ENCODE peak calls at places on chromosomes 6 and 20, in six cellular contexts. R is naive thymus-derived CD8-positive, alpha-beta T cell; N is progenitor cell of endocrine pancreas; U is mesendoderm; D is posterior cingulate gyrus; C is left lobe of liver. T is an unnamed sample.

GRCh38 chr6:49541210-49541724 is 9.2 kb upstream of the C6orf141 start:
- DNase-seq in R (no peak), N (no peak), U (peak), D (no peak), C (no peak), T (no peak)

GRCh38 chr6:47700051-47700450 is 1.7 kb downstream of the ADGRF4 start:
- DNase-seq in R (no peak), N (no peak), U (peak), D (peak), C (no peak), T (no peak)

GRCh38 chr6:157868835-157869234 is 45.8 kb downstream of the SNX9 start:
- DNase-seq in R (no peak), N (no peak), U (no peak), D (no peak), C (no peak), T (no peak)

GRCh38 chr6:17930321-17930993 is 57.0 kb downstream of the KIF13A start:
- DNase-seq in R (no peak), N (no peak), U (no peak), D (no peak), C (no peak), T (no peak)

GRCh38 chr20:63361507-63362425 is 617 bp upstream of the CHRNA4 start:
- DNase-seq in R (no peak), N (no peak), U (no peak), D (no peak), C (no peak), T (no peak)

GRCh38 chr6:44564906-44565524 is 177.5 kb downstream of the CDC5L start:
- DNase-seq in R (no peak), N (no peak), U (no peak), D (no peak), C (no peak), T (no peak)

GRCh38 chr20:1437222-1437904 is 29.3 kb downstream of the NSFL1C start:
- DNase-seq in R (peak), N (peak), U (peak), D (peak), C (peak), T (peak)

GRCh38 chr20:56003111-56003800 is 2.1 kb downstream of the CBLN4 start:
- DNase-seq in R (no peak), N (no peak), U (peak), D (no peak), C (no peak), T (no peak)

GRCh38 chr20:33798444-33798843 is 12.7 kb upstream of the CHMP4B start:
- DNase-seq in R (no peak), N (no peak), U (no peak), D (no peak), C (no peak), T (no peak)

GRCh38 chr6:157034433-157035230 is 257.5 kb downstream of the ARID1B start:
- DNase-seq in R (peak), N (no peak), U (peak), D (no peak), C (no peak), T (no peak)

GRCh38 chr20:40630723-40631631 is 58.1 kb downstream of the MAFB start:
- DNase-seq in R (no peak), N (no peak), U (no peak), D (no peak), C (no peak), T (no peak)

GRCh38 chr20:25226433-25227316 is 21.2 kb upstream of the PYGB start:
- DNase-seq in R (no peak), N (no peak), U (no peak), D (no peak), C (peak), T (no peak)

GRCh38 chr6:111552241-111552744 is 53.4 kb downstream of the TRAF3IP2 start:
- DNase-seq in R (no peak), N (peak), U (peak), D (peak), C (no peak), T (no peak)

GRCh38 chr6:35754452-35755321 is 17.9 kb downstream of the ARMC12 start:
- DNase-seq in R (no peak), N (no peak), U (no peak), D (no peak), C (no peak), T (no peak)

GRCh38 chr6:22682979-22683378 is 113.6 kb downstream of the HDGFL1 start:
- DNase-seq in R (no peak), N (no peak), U (no peak), D (no peak), C (no peak), T (no peak)

GRCh38 chr20:50540620-50541605 is 30.7 kb downstream of the PTPN1 start:
- DNase-seq in R (no peak), N (no peak), U (peak), D (no peak), C (no peak), T (no peak)

GRCh38 chr20:38060536-38060935 is 27.0 kb downstream of the RPRD1B start:
- DNase-seq in R (no peak), N (no peak), U (peak), D (no peak), C (no peak), T (no peak)

GRCh38 chr6:113377362-113377942 is 479.7 kb upstream of the MARCKS start:
- DNase-seq in R (no peak), N (no peak), U (no peak), D (no peak), C (no peak), T (no peak)

GRCh38 chr6:133774356-133774755 is 114.6 kb upstream of the TCF21 start:
- DNase-seq in R (no peak), N (no peak), U (no peak), D (no peak), C (no peak), T (no peak)

GRCh38 chr20:4730782-4731181 is 9.1 kb downstream of the PRND start:
- DNase-seq in R (no peak), N (no peak), U (peak), D (no peak), C (no peak), T (no peak)

GRCh38 chr6:88157106-88157505 is 9.0 kb downstream of the CNR1 start:
- DNase-seq in R (no peak), N (no peak), U (peak), D (no peak), C (no peak), T (no peak)

GRCh38 chr20:33893314-33893713 is 82.2 kb downstream of the CHMP4B start:
- DNase-seq in R (no peak), N (no peak), U (no peak), D (no peak), C (no peak), T (no peak)

GRCh38 chr6:134822920-134823430 is 126.9 kb downstream of the ALDH8A1 start:
- DNase-seq in R (peak), N (peak), U (peak), D (peak), C (peak), T (peak)

GRCh38 chr6:13338038-13338437 is 9.7 kb upstream of the TBC1D7 start:
- DNase-seq in R (no peak), N (no peak), U (no peak), D (no peak), C (no peak), T (no peak)

GRCh38 chr6:165819394-165819793 is 156.4 kb upstream of the PDE10A start:
- DNase-seq in R (no peak), N (no peak), U (peak), D (no peak), C (peak), T (no peak)

GRCh38 chr6:16540804-16541752 is 220.2 kb downstream of the ATXN1 start:
- DNase-seq in R (no peak), N (no peak), U (peak), D (no peak), C (peak), T (no peak)

GRCh38 chr6:110357298-110357695 is 852 bp downstream of the METTL24 start:
- DNase-seq in R (no peak), N (no peak), U (no peak), D (no peak), C (no peak), T (no peak)

GRCh38 chr6:36722879-36723278 is 25.3 kb downstream of the RAB44 start:
- DNase-seq in R (no peak), N (no peak), U (no peak), D (no peak), C (no peak), T (no peak)

GRCh38 chr6:26269406-26270120 is 95.4 kb upstream of the BTN3A2 start:
- DNase-seq in R (no peak), N (no peak), U (no peak), D (no peak), C (no peak), T (no peak)

GRCh38 chr20:64080013-64080812 is at the start of gene OPRL1:
- DNase-seq in R (no peak), N (no peak), U (no peak), D (no peak), C (no peak), T (no peak)

GRCh38 chr6:44043479-44044153 is 83.6 kb downstream of the MRPL14 start:
- DNase-seq in R (no peak), N (no peak), U (peak), D (no peak), C (no peak), T (no peak)

GRCh38 chr6:154569136-154569862 is 58.8 kb upstream of the CNKSR3 start:
- DNase-seq in R (no peak), N (no peak), U (no peak), D (no peak), C (no peak), T (no peak)

GRCh38 chr6:124659427-124659826 is 302.8 kb upstream of the RNF217 start:
- DNase-seq in R (no peak), N (no peak), U (peak), D (no peak), C (no peak), T (no peak)

GRCh38 chr6:154852700-154853099 is 119.5 kb downstream of the SCAF8 start:
- DNase-seq in R (no peak), N (no peak), U (no peak), D (no peak), C (no peak), T (no peak)

GRCh38 chr20:31596831-31597482 is 8.1 kb upstream of the ID1 start:
- DNase-seq in R (no peak), N (no peak), U (peak), D (no peak), C (no peak), T (no peak)

GRCh38 chr6:51184046-51184445 is 365.4 kb downstream of the TFAP2B start:
- DNase-seq in R (no peak), N (no peak), U (no peak), D (peak), C (no peak), T (no peak)

GRCh38 chr6:145028144-145028818 is 707.0 kb downstream of the EPM2A start:
- DNase-seq in R (no peak), N (no peak), U (peak), D (no peak), C (no peak), T (no peak)

T was measured in CD4-positive, alpha-beta T cell.